ENCODE peak calls at places on chromosomes 6 and 20, in eight cellular contexts. U is AG10803; I is glomerular endothelial cell; C is stimulated activated CD4-positive, alpha-beta T cell treated with anti-CD3 and anti-CD28 coated beads, Interleukin-4, amount 100 ng/mL, for 24 hours; W is HFF-Myc; J is NCI-H2081; V is colonic mucosa; L is left cardiac atrium. E is an unnamed sample.

GRCh38 chr6:81694855-81695254 is 57.6 kb downstream of the TENT5A start:
- DNase-seq in U (no peak), I (no peak), C (no peak), W (no peak), J (no peak), V (no peak), L (no peak), E (peak)

GRCh38 chr6:74091133-74091793 is 395.3 kb downstream of the CD109 start:
- DNase-seq in U (peak), I (peak), C (no peak), W (no peak), J (peak), V (no peak), L (no peak), E (no peak)

GRCh38 chr6:20202070-20202658 is 10.1 kb downstream of the MBOAT1 start:
- DNase-seq in U (peak), I (no peak), C (no peak), W (no peak), J (no peak), V (no peak), L (no peak), E (no peak)

GRCh38 chr6:24004062-24004461 is 122.0 kb upstream of the NRSN1 start:
- DNase-seq in U (peak), I (no peak), C (no peak), W (no peak), J (no peak), V (no peak), L (no peak), E (no peak)

GRCh38 chr20:45138451-45139300 is 14.4 kb upstream of the WFDC12 start:
- DNase-seq in U (no peak), I (no peak), C (peak), W (no peak), J (no peak), V (peak), L (peak), E (peak)

GRCh38 chr20:35306931-35307517 is 14.8 kb upstream of the FAM83C start:
- DNase-seq in U (peak), I (no peak), C (peak), W (no peak), J (peak), V (peak), L (peak), E (peak)

GRCh38 chr6:117601811-117602150 is 530 bp downstream of the GOPC start:
- DNase-seq in U (no peak), I (no peak), C (peak), W (no peak), J (no peak), V (peak), L (peak), E (no peak)

GRCh38 chr6:102848796-102849195 is 1455.3 kb downstream of the GRIK2 start:
- DNase-seq in U (no peak), I (no peak), C (no peak), W (no peak), J (no peak), V (no peak), L (no peak), E (no peak)

GRCh38 chr6:45637611-45638257 is 260.0 kb upstream of the SUPT3H start:
- DNase-seq in U (no peak), I (no peak), C (no peak), W (peak), J (no peak), V (no peak), L (no peak), E (no peak)

GRCh38 chr20:54084727-54085368 is 14.5 kb upstream of the BCAS1 start:
- DNase-seq in U (peak), I (no peak), C (no peak), W (no peak), J (no peak), V (no peak), L (no peak), E (no peak)

GRCh38 chr6:106237286-106237685 is 88.3 kb downstream of the ATG5 start:
- DNase-seq in U (no peak), I (no peak), C (no peak), W (no peak), J (no peak), V (no peak), L (no peak), E (no peak)

GRCh38 chr6:39791311-39791710 is 865 bp upstream of the DAAM2 start:
- DNase-seq in U (peak), I (no peak), C (no peak), W (no peak), J (peak), V (no peak), L (no peak), E (no peak)

GRCh38 chr6:135087803-135088202 is 33.2 kb upstream of the HBS1L start:
- DNase-seq in U (no peak), I (no peak), C (peak), W (no peak), J (no peak), V (no peak), L (no peak), E (no peak)

GRCh38 chr6:94245395-94245794 is 826.0 kb upstream of the EPHA7 start:
- DNase-seq in U (no peak), I (no peak), C (no peak), W (no peak), J (no peak), V (no peak), L (no peak), E (no peak)

GRCh38 chr6:169046483-169047192 is 207.0 kb downstream of the THBS2 start:
- DNase-seq in U (peak), I (no peak), C (no peak), W (no peak), J (no peak), V (no peak), L (no peak), E (no peak)

GRCh38 chr6:90095145-90095544 is 200.9 kb downstream of the GJA10 start:
- DNase-seq in U (no peak), I (no peak), C (no peak), W (no peak), J (no peak), V (no peak), L (no peak), E (no peak)

GRCh38 chr6:143556529-143556928 is 45.0 kb upstream of the FUCA2 start:
- DNase-seq in U (peak), I (no peak), C (no peak), W (peak), J (no peak), V (no peak), L (no peak), E (peak)

GRCh38 chr6:101397199-101397598 is 3.7 kb downstream of the GRIK2 start:
- DNase-seq in U (peak), I (no peak), C (no peak), W (no peak), J (peak), V (no peak), L (no peak), E (peak)

GRCh38 chr6:109308018-109308492 is 74.2 kb downstream of the CD164 start:
- DNase-seq in U (peak), I (no peak), C (peak), W (no peak), J (no peak), V (peak), L (peak), E (peak)

GRCh38 chr6:15327271-15327670 is 81.4 kb downstream of the JARID2 start:
- DNase-seq in U (no peak), I (no peak), C (peak), W (no peak), J (no peak), V (peak), L (no peak), E (peak)

GRCh38 chr20:9068896-9069663 is at the start of gene PLCB4:
- DNase-seq in U (peak), I (no peak), C (no peak), W (no peak), J (peak), V (peak), L (peak), E (peak)

GRCh38 chr20:49675368-49676151 is 38.1 kb downstream of the B4GALT5 start:
- DNase-seq in U (no peak), I (no peak), C (no peak), W (no peak), J (no peak), V (peak), L (no peak), E (peak)

GRCh38 chr6:12196326-12196936 is 93.7 kb upstream of the EDN1 start:
- DNase-seq in U (peak), I (no peak), C (no peak), W (peak), J (no peak), V (no peak), L (no peak), E (peak)

GRCh38 chr20:23636182-23636907 is 1.4 kb downstream of the CST3 start:
- DNase-seq in U (no peak), I (no peak), C (no peak), W (no peak), J (no peak), V (no peak), L (no peak), E (no peak)

GRCh38 chr6:118408863-118409262 is 139.2 kb upstream of the PLN start:
- DNase-seq in U (no peak), I (no peak), C (no peak), W (no peak), J (no peak), V (no peak), L (no peak), E (no peak)

GRCh38 chr6:35624341-35625070 is 64.2 kb downstream of the FKBP5 start:
- DNase-seq in U (peak), I (no peak), C (no peak), W (no peak), J (no peak), V (no peak), L (no peak), E (peak)

GRCh38 chr20:36092424-36093024 is 62.0 kb upstream of the EPB41L1 start:
- DNase-seq in U (no peak), I (no peak), C (no peak), W (no peak), J (no peak), V (no peak), L (peak), E (no peak)